ENCODE peak calls at places on chromosomes 3 and 15, in five cellular contexts. E is stomach, G is PC-9, H is tibial nerve, K is heart right ventricle. I is an unnamed sample. For H3K4me1, the result is how much of the 10 kb centered on the place peaks cover.

GRCh38 chr3:18428036-18428435 is 2.9 kb upstream of the SATB1 start:
- DNase-seq in E (no peak), K (no peak), G (no peak), H (no peak), I (no peak)

GRCh38 chr3:105790534-105790933 is 78.3 kb downstream of the CBLB start:
- DNase-seq in E (no peak), H (no peak), G (no peak), K (no peak), I (no peak)

GRCh38 chr3:150545419-150546225 is 674 bp downstream of the SERP1 start:
- DNase-seq in H (peak), K (no peak), G (peak), E (peak), I (no peak)

GRCh38 chr3:173711619-173712018 is 314.1 kb downstream of the NLGN1 start:
- DNase-seq in G (peak), K (no peak), E (no peak), H (no peak), I (no peak)

GRCh38 chr15:62503451-62503850 is 338.4 kb upstream of the C2CD4B start:
- DNase-seq in K (no peak), E (no peak), H (peak), G (no peak), I (no peak)

GRCh38 chr3:126895178-126896066 is 87.5 kb upstream of the PLXNA1 start:
- DNase-seq in E (no peak), G (peak), H (peak), K (no peak), I (no peak)

GRCh38 chr3:40490916-40491315 is 14.0 kb downstream of the ZNF619 start:
- DNase-seq in H (no peak), G (no peak), E (no peak), K (no peak), I (no peak)

GRCh38 chr3:58044656-58045055 is 36.4 kb downstream of the FLNB start:
- DNase-seq in E (no peak), G (no peak), K (no peak), H (peak), I (no peak)

GRCh38 chr3:48686538-48687219 is 964 bp upstream of the NCKIPSD start:
- DNase-seq in K (no peak), E (no peak), H (no peak), G (no peak), I (no peak)

GRCh38 chr15:100234158-100235029 is 107.4 kb downstream of the ADAMTS17 start:
- DNase-seq in K (peak), H (no peak), E (no peak), G (no peak), I (no peak)

GRCh38 chr3:179807588-179807987 is 154.7 kb downstream of the USP13 start:
- DNase-seq in K (no peak), E (no peak), G (no peak), H (no peak), I (no peak)

GRCh38 chr3:179809639-179810038 is 156.8 kb downstream of the USP13 start:
- DNase-seq in G (no peak), K (no peak), E (no peak), H (no peak), I (no peak)

GRCh38 chr3:179801831-179802230 is 149.0 kb downstream of the USP13 start:
- DNase-seq in E (no peak), H (no peak), K (no peak), G (no peak), I (no peak)

GRCh38 chr3:179801263-179801662 is 148.4 kb downstream of the USP13 start:
- DNase-seq in G (no peak), K (no peak), H (no peak), E (no peak), I (no peak)

GRCh38 chr3:179806177-179806576 is 153.3 kb downstream of the USP13 start:
- DNase-seq in E (no peak), K (no peak), H (no peak), G (no peak), I (no peak)
- H3K4me1 ChIP-seq in E (under half), K (under half), H (under half), G (under half), I (under half)

GRCh38 chr3:72839057-72839456 is 9.2 kb downstream of the SHQ1 start:
- DNase-seq in K (no peak), G (no peak), E (no peak), H (no peak), I (no peak)

GRCh38 chr3:72836409-72836808 is 11.8 kb downstream of the SHQ1 start:
- DNase-seq in E (no peak), K (no peak), H (no peak), G (no peak), I (no peak)

GRCh38 chr3:72836923-72837322 is 11.3 kb downstream of the SHQ1 start:
- DNase-seq in K (peak), H (no peak), E (peak), G (no peak), I (no peak)
- TF ChIP-seq CTCF in K (peak), H (no peak), E (no peak), G (no peak), I (no peak)

DNA sequence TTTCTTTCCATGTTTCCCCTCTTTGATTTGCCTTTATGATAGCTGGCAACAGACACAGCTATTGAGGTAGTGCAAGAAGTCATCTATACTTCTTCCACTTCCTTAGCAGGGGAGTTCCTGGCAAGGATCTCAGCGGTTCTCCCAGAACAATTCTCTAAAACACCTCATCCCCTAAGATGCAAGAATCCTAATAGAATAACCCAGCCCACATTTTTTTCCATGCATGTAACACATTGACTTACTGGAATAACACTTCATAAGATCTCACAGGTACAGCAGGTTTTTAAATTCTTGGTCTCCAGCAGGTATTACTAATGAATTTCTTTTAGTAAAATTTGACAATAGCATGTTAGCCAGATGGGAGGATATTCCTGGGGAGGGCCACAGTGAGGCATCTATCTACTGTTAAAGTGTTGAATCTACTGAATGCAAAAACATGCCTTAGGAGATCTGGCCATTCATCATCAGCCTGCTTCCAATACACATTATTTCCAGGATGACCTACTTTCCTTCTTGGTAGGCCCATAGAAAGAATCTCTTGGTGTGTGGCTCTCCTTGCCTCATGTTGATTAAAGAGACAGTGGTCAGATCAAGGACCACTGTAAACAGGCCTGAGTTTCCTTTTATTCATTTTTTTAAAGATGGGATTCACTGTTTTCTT is 78.5 kb downstream of the RAD18 start:
- DNase-seq in E (no peak), H (no peak), G (no peak), K (no peak), I (no peak)
- H3K4me1 ChIP-seq in E (under half), H (under half), G (under half), K (under half), I (under half)

GRCh38 chr3:156417733-156418132 is 137.2 kb downstream of the SSR3 start:
- DNase-seq in K (no peak), E (no peak), H (no peak), G (no peak), I (no peak)
- TF ChIP-seq CTCF in K (no peak), E (no peak), H (no peak), G (no peak), I (no peak)

DNA sequence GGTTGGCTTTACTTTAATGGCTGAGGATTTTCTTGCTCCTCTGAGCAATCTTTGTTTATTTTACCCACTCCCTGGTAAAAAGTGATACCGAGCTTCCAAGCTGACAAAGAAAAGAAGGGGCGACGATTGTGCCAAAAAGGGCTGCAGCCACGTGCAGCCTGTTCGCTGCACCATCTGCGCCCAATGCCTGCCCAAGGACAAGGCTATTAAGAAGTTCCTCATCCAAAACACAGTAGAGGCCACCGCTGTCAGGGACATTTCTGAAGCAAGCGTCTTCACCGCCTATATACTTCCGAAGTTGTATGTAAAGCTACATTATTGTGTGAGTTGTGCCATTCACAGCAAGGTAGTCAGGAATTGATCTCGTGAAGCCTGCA is 4.4 kb downstream of the ARHGAP31 start:
- DNase-seq in H (peak), K (no peak), E (no peak), G (no peak), I (no peak)
- H3K4me1 ChIP-seq in H (under half), K (half or more), E (half or more), G (under half), I (under half)

GRCh38 chr15:69784808-69785550 is 312.7 kb downstream of the TLE3 start:
- DNase-seq in H (no peak), G (no peak), K (no peak), E (no peak), I (peak)
- TF ChIP-seq CTCF in H (no peak), G (no peak), K (no peak), E (no peak), I (no peak)

GRCh38 chr3:63911901-63912767 is at the start of gene SCAANT1:
- DNase-seq in E (peak), K (peak), G (peak), H (peak), I (peak)
- H3K4me1 ChIP-seq in E (under half), K (under half), G (under half), H (under half), I (under half)

DNA sequence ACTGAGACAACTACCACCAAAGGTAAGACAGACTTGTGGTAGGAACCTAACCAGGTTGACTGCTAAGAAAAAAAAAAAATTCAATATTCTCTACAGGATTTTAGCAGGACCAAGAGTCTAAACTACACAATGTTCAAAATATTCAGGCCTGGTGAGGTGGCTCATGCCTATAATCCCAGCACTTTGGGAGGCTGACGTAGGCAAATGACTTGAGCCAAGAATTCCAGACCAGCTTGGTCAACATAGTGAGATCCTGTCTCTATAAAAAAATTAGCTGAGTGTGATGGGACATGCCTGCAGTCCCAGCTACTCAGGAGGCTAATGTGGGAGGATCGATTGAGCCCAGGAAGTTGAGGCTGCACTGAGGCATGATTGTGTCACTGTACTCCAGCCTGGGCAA is 341.6 kb upstream of the WNT5A start:
- DNase-seq in G (no peak), K (no peak), H (no peak), E (no peak), I (no peak)
- TF ChIP-seq CTCF in G (no peak), K (no peak), H (no peak), E (no peak), I (no peak)

GRCh38 chr15:31019986-31020385 is 28.6 kb upstream of the MTMR10 start:
- DNase-seq in K (no peak), G (no peak), H (no peak), E (no peak), I (no peak)

GRCh38 chr15:31021067-31021665 is 29.7 kb upstream of the MTMR10 start:
- DNase-seq in G (no peak), E (no peak), K (no peak), H (no peak), I (no peak)

GRCh38 chr15:31023841-31024240 is 32.4 kb upstream of the MTMR10 start:
- DNase-seq in G (no peak), K (no peak), E (no peak), H (no peak), I (no peak)

GRCh38 chr15:31024330-31024729 is 32.9 kb upstream of the MTMR10 start:
- DNase-seq in G (peak), E (no peak), K (no peak), H (no peak), I (no peak)

DNA sequence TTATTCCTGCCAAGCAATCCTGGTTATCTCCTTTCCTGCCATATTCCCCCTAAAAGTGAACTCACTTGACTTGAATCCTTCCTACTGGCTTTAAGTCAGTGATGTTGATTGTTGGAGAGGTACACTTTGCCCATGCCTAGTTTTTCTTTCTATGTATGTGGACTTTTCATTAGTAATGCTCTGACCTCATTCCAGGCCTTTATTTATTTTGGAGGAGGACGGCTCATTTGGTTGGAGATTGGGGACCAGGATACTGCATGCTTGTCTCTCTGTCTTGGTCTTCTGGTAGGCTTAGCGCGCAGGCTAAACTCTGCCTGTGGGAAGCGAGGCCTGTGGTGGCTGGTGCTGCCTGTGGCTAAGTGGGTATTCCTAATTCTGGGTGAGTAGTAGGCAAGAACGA is 29.1 kb upstream of the MTMR10 start:
- DNase-seq in E (no peak), K (no peak), H (no peak), G (no peak), I (no peak)
- H3K4me1 ChIP-seq in E (under half), K (under half), H (under half), G (under half), I (under half)

GRCh38 chr3:183193762-183194701 is 31.5 kb upstream of the LAMP3 start:
- DNase-seq in G (no peak), E (no peak), H (no peak), K (no peak), I (no peak)

GRCh38 chr3:183189641-183190040 is 27.1 kb upstream of the LAMP3 start:
- DNase-seq in K (no peak), H (no peak), E (no peak), G (no peak), I (no peak)

GRCh38 chr3:183192650-183193300 is 30.2 kb upstream of the LAMP3 start:
- DNase-seq in G (no peak), K (no peak), H (no peak), E (no peak), I (no peak)

GRCh38 chr3:183185696-183186095 is 23.2 kb upstream of the LAMP3 start:
- DNase-seq in K (no peak), H (no peak), E (no peak), G (no peak), I (no peak)

GRCh38 chr3:183188895-183189462 is 26.4 kb upstream of the LAMP3 start:
- DNase-seq in E (peak), G (no peak), K (no peak), H (no peak), I (no peak)
- TF ChIP-seq CTCF in E (no peak), G (peak), K (peak), H (peak), I (no peak)

I was measured in vagina.